ENCODE peak calls at places on chromosomes 16 and 17, in five cellular contexts. T, E, Y, V and L are unnamed samples.

GRCh38 chr16:17556276-17557052 is 85.7 kb upstream of the XYLT1 start:
- DNase-seq in T (no peak), E (no peak), Y (no peak), V (no peak), L (peak)

GRCh38 chr16:3029499-3030127 is 5.8 kb downstream of the THOC6 start:
- DNase-seq in T (no peak), E (no peak), Y (no peak), V (no peak), L (peak)

GRCh38 chr16:65833171-65833871 is 533.2 kb upstream of the CDH5 start:
- DNase-seq in T (no peak), E (no peak), Y (no peak), V (no peak), L (peak)

GRCh38 chr17:44220211-44221071 is 966 bp upstream of the UBTF start:
- DNase-seq in T (peak), E (peak), Y (peak), V (peak), L (peak)

GRCh38 chr16:16045311-16045710 is 95.9 kb downstream of the ABCC1 start:
- DNase-seq in T (no peak), E (no peak), Y (no peak), V (no peak), L (peak)

GRCh38 chr17:35889818-35890773 is 9.9 kb upstream of the CCL5 start:
- DNase-seq in T (no peak), E (no peak), Y (no peak), V (no peak), L (peak)

GRCh38 chr17:51325471-51325870 is 65.1 kb downstream of the UTP18 start:
- DNase-seq in T (no peak), E (no peak), Y (no peak), V (no peak), L (no peak)

GRCh38 chr17:46968224-46968834 is 10.7 kb downstream of the RPRML start:
- DNase-seq in T (no peak), E (no peak), Y (no peak), V (no peak), L (no peak)

GRCh38 chr16:66878067-66878466 is 2.2 kb upstream of the PDP2 start:
- DNase-seq in T (no peak), E (no peak), Y (no peak), V (no peak), L (no peak)

GRCh38 chr17:42577140-42577531 is 393 bp downstream of the PSMC3IP start:
- DNase-seq in T (no peak), E (no peak), Y (no peak), V (no peak), L (no peak)

GRCh38 chr16:47142469-47143328 is 1.0 kb downstream of the NETO2 start:
- DNase-seq in T (peak), E (peak), Y (peak), V (peak), L (peak)

GRCh38 chr17:80751070-80751459 is 206.4 kb downstream of the RPTOR start:
- DNase-seq in T (no peak), E (no peak), Y (no peak), V (no peak), L (no peak)

DNA sequence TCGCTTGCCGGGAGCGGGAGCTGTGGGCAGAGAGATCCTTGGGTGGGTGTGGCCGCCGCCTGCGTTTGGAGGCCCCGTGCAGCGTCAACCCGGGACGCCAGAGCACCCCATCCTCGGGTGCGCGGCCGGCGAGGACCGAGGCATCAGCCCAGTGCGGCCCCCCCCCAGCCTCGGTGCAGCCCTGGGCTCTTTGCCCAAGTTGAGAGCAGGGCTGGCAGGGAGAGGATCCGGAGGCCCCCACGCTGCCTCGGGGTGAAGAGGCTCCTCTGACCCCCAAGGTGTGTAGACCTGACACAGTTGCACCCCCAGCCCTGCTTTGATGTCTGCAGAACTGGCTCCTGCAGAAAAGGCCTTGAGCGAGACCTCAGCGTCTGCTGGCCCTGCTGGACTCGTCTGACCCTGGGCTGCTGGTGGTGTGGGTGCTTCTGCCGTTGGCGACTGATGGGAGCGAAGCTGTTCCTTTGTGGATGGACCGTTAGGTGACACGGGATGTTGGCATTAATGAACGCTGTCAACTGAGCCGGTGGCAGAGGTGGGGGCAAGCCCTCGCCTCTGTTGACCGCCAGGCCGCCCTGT is 8.0 kb downstream of the CACNA1H start:
- DNase-seq in T (no peak), E (no peak), Y (no peak), V (no peak), L (no peak)
- H3K4me3 ChIP-seq in T (no peak), E (no peak), Y (peak), V (no peak), L (no peak)

GRCh38 chr16:20903116-20903888 is 2.7 kb downstream of the LYRM1 start:
- DNase-seq in T (no peak), E (no peak), Y (no peak), V (no peak), L (no peak)

GRCh38 chr16:20905576-20905975 is 5.0 kb downstream of the LYRM1 start:
- DNase-seq in T (no peak), E (no peak), Y (no peak), V (no peak), L (no peak)

GRCh38 chr16:20906225-20906870 is 5.8 kb downstream of the LYRM1 start:
- DNase-seq in T (no peak), E (no peak), Y (no peak), V (no peak), L (peak)

GRCh38 chr16:20903889-20904506 is 3.4 kb downstream of the LYRM1 start:
- DNase-seq in T (no peak), E (no peak), Y (no peak), V (no peak), L (no peak)

DNA sequence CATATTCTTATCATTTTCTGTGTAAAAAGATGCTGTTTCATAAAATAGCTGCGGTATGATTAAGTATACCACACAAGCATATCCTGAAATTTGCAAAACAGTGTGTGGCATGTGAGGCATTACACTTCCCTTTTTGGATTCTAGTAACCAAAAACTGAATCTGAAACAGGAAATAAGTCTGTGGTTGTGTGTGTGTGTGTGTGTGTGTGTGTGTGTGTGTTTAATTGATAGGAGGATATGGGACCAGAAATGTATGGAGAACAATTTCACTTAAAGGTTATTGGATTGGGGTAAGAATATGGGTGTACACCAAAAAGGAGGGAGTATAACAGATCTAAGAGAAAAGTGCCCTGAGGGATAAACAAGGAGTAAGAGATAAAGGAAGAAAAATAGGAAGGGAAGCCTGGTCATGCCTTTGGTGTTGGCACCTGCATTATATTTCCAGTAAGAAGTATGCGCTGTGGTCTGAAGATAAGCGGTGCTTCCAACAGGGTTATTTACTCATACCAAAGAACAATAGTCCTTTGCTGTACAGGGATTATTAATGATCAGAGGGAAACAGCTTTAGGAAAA is 4.0 kb downstream of the LYRM1 start:
- DNase-seq in T (no peak), E (no peak), Y (no peak), V (peak), L (peak)
- H3K4me3 ChIP-seq in T (no peak), E (no peak), Y (peak), V (no peak), L (no peak)

GRCh38 chr16:57234707-57235092 is 10.4 kb upstream of the ARL2BP start:
- DNase-seq in T (no peak), E (no peak), Y (no peak), V (no peak), L (no peak)

GRCh38 chr16:57233944-57234706 is 10.9 kb upstream of the ARL2BP start:
- DNase-seq in T (no peak), E (no peak), Y (no peak), V (no peak), L (no peak)

GRCh38 chr16:57238682-57239081 is 6.4 kb upstream of the ARL2BP start:
- DNase-seq in T (no peak), E (no peak), Y (no peak), V (no peak), L (no peak)

GRCh38 chr16:57231821-57232350 is 13.2 kb upstream of the ARL2BP start:
- DNase-seq in T (no peak), E (no peak), Y (no peak), V (no peak), L (peak)

DNA sequence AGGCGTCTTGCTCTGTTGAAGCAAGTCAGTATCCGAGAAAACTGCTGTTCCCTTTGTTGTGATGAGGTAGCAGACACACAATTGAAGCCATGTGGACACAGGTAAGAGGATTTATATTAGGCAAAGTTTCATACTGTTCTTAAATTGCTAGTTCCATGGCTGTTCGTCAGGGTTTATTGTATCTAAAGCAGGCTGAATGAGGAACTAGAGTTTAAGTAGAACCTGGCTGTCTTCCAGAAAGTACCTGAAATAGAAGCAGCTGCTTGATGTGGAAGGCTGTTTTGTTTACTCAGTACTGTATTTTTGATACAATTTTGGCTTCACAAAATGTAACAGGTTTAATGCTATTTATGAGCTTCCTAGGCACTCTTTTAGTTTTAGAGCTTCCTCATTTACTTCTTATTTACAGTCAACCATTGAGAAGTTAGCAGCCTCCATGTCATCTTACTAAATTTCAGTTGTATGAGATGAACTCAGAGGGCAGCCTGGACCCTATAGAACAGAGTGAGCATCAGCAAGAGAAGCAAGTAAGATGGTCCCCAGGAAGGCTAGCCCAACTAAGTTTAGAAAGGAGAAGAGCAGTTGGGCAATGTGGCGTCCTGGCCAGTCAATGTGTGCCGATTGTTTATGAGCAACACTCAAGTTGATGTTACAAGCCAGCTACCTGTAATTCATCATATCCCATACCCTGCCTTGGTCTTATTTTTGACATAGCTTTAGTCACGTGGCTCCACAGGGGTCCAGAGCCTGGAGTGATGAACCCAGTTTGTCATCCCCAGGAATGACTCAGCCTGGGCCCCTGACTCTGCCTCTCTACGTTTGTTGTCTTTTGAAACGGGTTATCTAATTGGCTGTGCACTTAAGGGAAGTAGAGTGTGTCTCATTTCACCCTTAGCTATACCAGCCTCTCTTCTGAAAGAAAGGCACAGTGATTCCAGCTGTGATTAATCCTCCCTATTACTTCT is 9.6 kb upstream of the ARL2BP start:
- DNase-seq in T (no peak), E (no peak), Y (no peak), V (no peak), L (peak)
- H3K4me3 ChIP-seq in T (no peak), E (no peak), Y (no peak), V (no peak), L (no peak)

GRCh38 chr17:2710075-2710803 is 1.3 kb downstream of the CLUH start:
- DNase-seq in T (no peak), E (peak), Y (no peak), V (no peak), L (no peak)
- H3K4me3 ChIP-seq in T (peak), E (peak), Y (peak), V (peak), L (peak)